ENCODE peak calls at places on chromosomes 16 and 17, in nine cellular contexts. U is HCT116, L is endothelial cell of umbilical vein, B is K562, Q is prostate gland, J is GM23338, S is GM12891, H is transverse colon, Y is SK-N-SH. X is an unnamed sample.

GRCh38 chr16:50102046-50102756 is 36.4 kb downstream of the HEATR3 start:
- DNase-seq in L (no peak), S (no peak), U (no peak), B (no peak), H (no peak), J (no peak), Q (no peak), Y (no peak), X (no peak)

GRCh38 chr17:66830451-66830850 is 4.5 kb upstream of the CACNG5 start:
- DNase-seq in Y (no peak), J (peak), Q (no peak), L (no peak), B (no peak), S (no peak), U (no peak), H (no peak), X (no peak)

GRCh38 chr17:71251276-71251675 is 869.5 kb upstream of the SOX9 start:
- DNase-seq in B (no peak), L (no peak), H (no peak), Y (no peak), J (no peak), S (no peak), U (no peak), Q (no peak), X (no peak)

GRCh38 chr17:68310141-68310540 is 18.8 kb downstream of the ARSG start:
- DNase-seq in L (no peak), B (no peak), S (no peak), Q (no peak), H (no peak), J (no peak), U (peak), Y (no peak), X (no peak)

GRCh38 chr16:50942143-50942542 is 200.3 kb downstream of the CYLD start:
- DNase-seq in U (no peak), L (no peak), Q (no peak), J (peak), Y (no peak), H (no peak), S (no peak), B (no peak), X (no peak)

GRCh38 chr17:27414271-27414670 is 42.0 kb upstream of the KSR1 start:
- DNase-seq in J (no peak), B (no peak), U (no peak), H (no peak), Y (no peak), L (no peak), Q (no peak), S (no peak), X (no peak)

GRCh38 chr17:76968707-76969597 is 100.7 kb downstream of the MGAT5B start:
- DNase-seq in S (peak), B (peak), H (peak), Y (peak), U (no peak), L (no peak), J (peak), Q (no peak), X (no peak)

GRCh38 chr16:83717308-83717707 is 90.5 kb upstream of the HSBP1 start:
- DNase-seq in J (peak), U (no peak), L (no peak), S (no peak), Q (no peak), H (no peak), B (peak), Y (no peak), X (no peak)

GRCh38 chr17:46176975-46177374 is 16.3 kb downstream of the KANSL1 start:
- DNase-seq in B (no peak), S (no peak), J (no peak), Q (no peak), U (no peak), L (no peak), Y (no peak), H (no peak), X (no peak)

GRCh38 chr16:31875112-31875803 is 1.7 kb downstream of the ZNF267 start:
- DNase-seq in L (peak), Y (no peak), Q (no peak), U (no peak), J (no peak), B (peak), H (no peak), S (no peak), X (no peak)

GRCh38 chr16:160691-161190 is 5.0 kb upstream of the HBM start:
- DNase-seq in J (no peak), B (no peak), L (no peak), S (no peak), Q (no peak), Y (no peak), H (no peak), U (no peak), X (no peak)

GRCh38 chr16:30764816-30765465 is 2.8 kb downstream of the RNF40 start:
- DNase-seq in U (no peak), Y (no peak), B (no peak), Q (no peak), L (no peak), S (no peak), H (no peak), J (no peak), X (no peak)

GRCh38 chr17:28760987-28761562 is 17.3 kb downstream of the TRAF4 start:
- DNase-seq in B (no peak), L (peak), S (no peak), J (peak), H (peak), Y (no peak), Q (peak), U (no peak), X (peak)

GRCh38 chr16:80372341-80372740 is 168.5 kb upstream of the DYNLRB2 start:
- DNase-seq in U (no peak), Y (no peak), H (no peak), B (no peak), L (no peak), J (no peak), S (no peak), Q (no peak), X (no peak)

GRCh38 chr16:14198603-14199002 is 127.5 kb downstream of the MRTFB start:
- DNase-seq in S (no peak), J (no peak), H (no peak), U (no peak), Y (no peak), Q (no peak), B (no peak), L (no peak), X (no peak)

GRCh38 chr17:31274252-31274651 is 22.8 kb downstream of the OMG start:
- DNase-seq in S (no peak), Y (no peak), Q (peak), H (no peak), L (peak), U (no peak), J (no peak), B (no peak), X (peak)

GRCh38 chr16:77450790-77451487 is 16.1 kb upstream of the ADAMTS18 start:
- DNase-seq in L (no peak), H (no peak), B (no peak), Y (no peak), S (no peak), Q (no peak), J (no peak), U (no peak), X (no peak)

GRCh38 chr17:44909681-44910144 is 5.6 kb downstream of the GFAP start:
- DNase-seq in Y (peak), L (no peak), Q (no peak), S (no peak), H (no peak), U (no peak), B (no peak), J (no peak), X (no peak)

GRCh38 chr16:72092832-72093447 is 480 bp downstream of the TXNL4B start:
- DNase-seq in S (no peak), Q (no peak), L (peak), B (peak), Y (no peak), H (no peak), U (no peak), J (peak), X (peak)

GRCh38 chr16:16004314-16004749 is 54.9 kb downstream of the ABCC1 start:
- DNase-seq in U (no peak), H (no peak), S (no peak), Y (no peak), J (no peak), B (no peak), Q (no peak), L (peak), X (no peak)

GRCh38 chr17:27985306-27985705 is 57.2 kb upstream of the NLK start:
- DNase-seq in J (no peak), B (peak), H (no peak), L (peak), U (no peak), S (no peak), Y (no peak), Q (no peak), X (no peak)

GRCh38 chr16:84455031-84455430 is 49.4 kb downstream of the MEAK7 start:
- DNase-seq in H (no peak), Y (no peak), Q (no peak), B (no peak), L (no peak), J (no peak), U (no peak), S (no peak), X (no peak)

GRCh38 chr16:21645261-21645721 is 7.1 kb downstream of the IGSF6 start:
- DNase-seq in L (no peak), J (no peak), B (no peak), Y (no peak), Q (no peak), U (no peak), H (no peak), S (no peak), X (no peak)

DNA sequence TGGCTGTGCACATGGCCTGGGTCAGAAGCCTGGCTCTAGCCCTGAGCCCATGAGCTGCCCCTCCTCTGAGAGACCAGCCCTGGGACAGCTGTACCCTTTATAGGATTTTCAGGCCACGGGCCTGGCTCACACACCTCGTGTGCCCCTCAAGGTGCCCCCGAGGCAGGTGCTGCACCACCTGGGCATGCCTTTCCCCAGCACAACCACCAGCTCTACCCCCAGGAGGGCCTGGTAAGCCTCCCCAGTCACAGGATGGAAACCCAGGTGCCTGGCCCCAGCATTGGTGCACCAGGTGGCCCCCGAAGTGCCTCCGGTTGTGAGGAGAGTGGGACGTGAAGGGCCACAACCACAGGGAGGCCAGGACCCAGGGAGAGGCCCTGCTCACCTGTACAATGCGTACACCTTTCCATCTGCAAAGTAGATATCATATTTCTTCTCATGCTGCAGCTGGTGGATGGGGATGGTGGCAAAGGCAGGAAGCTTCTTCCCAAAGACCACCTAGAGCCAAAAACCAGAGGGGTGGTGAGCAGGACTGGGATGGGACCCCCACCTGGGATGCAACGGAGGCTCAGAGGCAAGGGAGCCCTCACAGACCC is 6.3 kb downstream of the ZNF598 start:
- DNase-seq in H (no peak), S (no peak), J (no peak), B (no peak), L (no peak), Q (no peak), U (no peak), Y (no peak), X (no peak)
- TF ChIP-seq POLR2AphosphoS5 in H (no peak), S (no peak), J (no peak), B (no peak), L (no peak), Q (no peak), U (no peak), Y (no peak), X (no peak)

GRCh38 chr17:61511480-61512182 is 59.4 kb downstream of the TBX4 start:
- DNase-seq in B (no peak), H (no peak), U (no peak), S (no peak), Q (peak), L (no peak), Y (no peak), J (no peak), X (no peak)
- TF ChIP-seq POLR2AphosphoS5 in B (no peak), H (no peak), U (no peak), S (no peak), Q (peak), L (no peak), Y (no peak), J (no peak), X (no peak)

GRCh38 chr17:74210191-74211140 is 2.9 kb upstream of the TTYH2 start:
- DNase-seq in H (peak), Q (peak), U (peak), J (peak), S (peak), Y (peak), B (peak), L (peak), X (no peak)

GRCh38 chr17:74211141-74211928 is 2.0 kb upstream of the TTYH2 start:
- DNase-seq in S (no peak), Q (no peak), B (peak), L (no peak), H (no peak), Y (no peak), J (peak), U (no peak), X (no peak)

GRCh38 chr17:74212913-74213791 is at the start of gene TTYH2:
- DNase-seq in H (peak), J (peak), U (peak), Y (peak), B (peak), Q (peak), L (peak), S (peak), X (peak)

GRCh38 chr17:74212262-74212912 is 984 bp upstream of the TTYH2 start:
- DNase-seq in U (no peak), J (peak), H (peak), Y (no peak), Q (no peak), S (no peak), L (peak), B (peak), X (no peak)

GRCh38 chr17:74211929-74212261 is 1.5 kb upstream of the TTYH2 start:
- DNase-seq in H (no peak), L (no peak), B (peak), Q (no peak), U (no peak), Y (no peak), S (no peak), J (peak), X (peak)
- TF ChIP-seq POLR2AphosphoS5 in H (no peak), L (no peak), B (no peak), Q (no peak), U (no peak), Y (peak), S (no peak), J (no peak), X (no peak)

GRCh38 chr17:7021993-7022778 is 664 bp upstream of the BCL6B start:
- DNase-seq in H (peak), Y (peak), L (peak), S (peak), B (peak), Q (peak), J (peak), U (no peak), X (peak)
- TF ChIP-seq POLR2AphosphoS5 in H (no peak), Y (no peak), L (peak), S (no peak), B (no peak), Q (no peak), J (no peak), U (no peak), X (no peak)

DNA sequence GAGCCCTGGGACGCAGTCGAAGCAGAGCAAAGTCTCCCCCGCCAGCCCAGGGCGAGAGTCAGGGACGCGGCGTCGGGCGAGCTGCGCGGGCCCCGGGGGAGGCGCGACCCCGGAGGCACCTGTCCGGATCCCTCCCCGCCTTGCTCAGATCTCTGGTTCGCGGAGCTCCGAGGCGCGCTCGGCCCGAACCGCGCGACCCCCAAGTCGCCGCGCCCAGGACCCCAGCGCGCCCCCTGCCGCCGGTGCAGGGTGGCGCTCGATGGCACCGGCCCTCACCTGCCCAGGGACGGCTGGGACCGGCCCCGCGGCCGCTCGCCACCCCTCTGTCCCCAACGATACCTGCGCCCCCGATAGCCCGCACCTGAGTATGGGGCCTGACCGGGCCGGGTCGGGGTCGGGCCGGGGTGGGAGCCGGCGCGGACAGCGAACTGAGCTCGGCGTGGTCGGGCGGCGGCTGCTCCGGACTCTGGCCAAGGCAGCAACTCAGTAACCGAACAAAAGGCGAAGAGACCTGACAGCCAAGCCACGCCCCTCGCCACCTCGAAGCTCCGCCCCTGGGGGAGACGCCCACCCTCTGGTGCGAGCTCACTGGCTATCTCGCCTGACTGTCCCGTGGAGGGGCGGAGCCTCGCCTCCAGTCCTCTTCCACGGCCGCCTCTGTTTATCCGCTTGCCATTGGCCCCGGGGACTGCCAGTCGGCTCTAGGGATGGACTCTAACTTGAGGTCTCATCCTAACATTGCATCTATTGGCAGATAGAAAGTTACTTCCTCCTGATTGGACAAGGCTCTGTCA is at the start of gene JUP:
- DNase-seq in S (peak), Q (peak), Y (peak), H (peak), J (peak), L (peak), B (peak), U (peak), X (peak)
- TF ChIP-seq POLR2AphosphoS5 in S (no peak), Q (no peak), Y (peak), H (peak), J (peak), L (peak), B (peak), U (peak), X (peak)

GRCh38 chr17:17191346-17191792 is 14.8 kb downstream of the PLD6 start:
- DNase-seq in L (peak), Y (no peak), U (no peak), S (no peak), H (no peak), B (no peak), J (no peak), Q (no peak), X (no peak)

GRCh38 chr17:17190188-17190587 is 15.9 kb downstream of the PLD6 start:
- DNase-seq in S (no peak), J (no peak), Q (no peak), B (no peak), U (no peak), H (no peak), Y (no peak), L (no peak), X (no peak)

GRCh38 chr17:17189559-17189958 is 16.6 kb downstream of the PLD6 start:
- DNase-seq in B (no peak), U (no peak), H (no peak), Q (no peak), L (no peak), Y (no peak), J (no peak), S (no peak), X (no peak)

GRCh38 chr17:17188586-17188985 is 17.5 kb downstream of the PLD6 start:
- DNase-seq in J (no peak), B (no peak), Q (no peak), U (no peak), H (no peak), S (no peak), L (no peak), Y (no peak), X (no peak)

GRCh38 chr17:17191961-17192381 is 14.2 kb downstream of the PLD6 start:
- DNase-seq in S (no peak), Q (no peak), H (no peak), J (no peak), L (no peak), U (no peak), B (no peak), Y (no peak), X (no peak)
- TF ChIP-seq POLR2AphosphoS5 in S (no peak), Q (peak), H (no peak), J (no peak), L (no peak), U (no peak), B (no peak), Y (no peak), X (no peak)

DNA sequence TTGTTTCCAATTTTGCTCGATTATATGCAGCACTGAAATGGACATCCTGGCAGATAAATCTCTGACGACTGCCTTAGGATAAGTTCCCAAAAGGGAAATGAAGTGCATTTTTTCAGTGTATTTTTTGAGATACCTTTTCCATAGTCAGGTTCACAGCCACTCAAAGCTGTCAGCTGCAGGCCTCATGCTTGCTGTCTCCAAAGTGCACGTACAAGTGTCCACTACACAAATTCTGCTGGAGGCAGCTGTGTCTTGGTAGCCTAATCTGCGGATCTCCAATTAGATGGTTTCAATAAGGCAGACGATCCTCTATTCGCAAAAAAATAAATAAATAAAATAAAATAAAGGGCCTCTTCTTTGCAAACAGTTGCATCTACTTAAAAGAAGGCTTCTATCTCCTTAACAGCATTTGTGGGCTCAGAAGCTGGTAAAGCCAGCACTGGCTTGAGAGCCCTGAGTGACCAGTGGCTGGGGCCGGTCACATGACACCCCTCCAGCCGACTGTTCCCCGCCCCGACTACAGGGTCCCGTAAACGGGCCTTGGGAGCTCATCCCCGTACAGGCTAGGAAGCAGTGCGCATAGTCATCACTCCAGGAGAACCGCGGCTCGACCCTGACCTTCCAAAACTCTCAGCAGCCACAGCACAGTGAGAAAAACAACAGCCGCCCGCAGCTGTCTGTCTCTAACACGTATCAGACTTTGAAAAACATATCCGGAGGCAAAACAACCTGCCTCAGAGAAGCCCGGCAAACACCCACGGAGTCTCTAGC is 18.8 kb downstream of the RPH3AL start:
- DNase-seq in H (peak), Y (peak), U (no peak), J (peak), L (peak), Q (no peak), S (no peak), B (no peak), X (no peak)
- TF ChIP-seq POLR2AphosphoS5 in H (peak), Y (no peak), U (no peak), J (no peak), L (peak), Q (no peak), S (no peak), B (no peak), X (no peak)

X was measured in HL-60.